ENCODE peak calls at places on chromosomes 5 and 9, in four cellular contexts. Q is HuH-7, R is NAMALWA, I is iPS DF 19.7. S is an unnamed sample.

GRCh38 chr5:118862596-118862995 is 125.8 kb downstream of the DTWD2 start:
- DNase-seq in Q (no peak), R (no peak), I (no peak), S (no peak)

GRCh38 chr5:41773799-41774198 is 96.4 kb downstream of the OXCT1 start:
- DNase-seq in Q (no peak), R (no peak), I (no peak), S (no peak)

GRCh38 chr9:79026311-79026710 is 545.5 kb upstream of the TLE4 start:
- DNase-seq in Q (no peak), R (no peak), I (no peak), S (no peak)

GRCh38 chr5:123538670-123539459 is 26.9 kb downstream of the CSNK1G3 start:
- DNase-seq in Q (no peak), R (no peak), I (no peak), S (no peak)

GRCh38 chr9:81626511-81626910 is 62.8 kb downstream of the TLE1 start:
- DNase-seq in Q (no peak), R (no peak), I (no peak), S (no peak)

GRCh38 chr5:146647656-146648199 is 131.7 kb upstream of the GPR151 start:
- DNase-seq in Q (no peak), R (no peak), I (no peak), S (no peak)

GRCh38 chr5:57754616-57755015 is 272.0 kb upstream of the ACTBL2 start:
- DNase-seq in Q (no peak), R (no peak), I (no peak), S (no peak)

GRCh38 chr9:18857334-18857733 is 175.7 kb downstream of the SAXO1 start:
- DNase-seq in Q (no peak), R (no peak), I (no peak), S (peak)

GRCh38 chr5:68746220-68747076 is 347.4 kb upstream of the SLC30A5 start:
- DNase-seq in Q (no peak), R (no peak), I (no peak), S (no peak)

S was measured in dermis microvascular lymphatic vessel endothelial cell.